ENCODE peak calls at places on chromosomes 2 and 18, in eight cellular contexts. A is NCI-H774; V is prostate gland; J is K562; F is activated CD4-positive, alpha-beta T cell treated with anti-CD3 and anti-CD28 coated beads for 48 hours; U is fibroblast of pulmonary artery; R is PC-9; Y is M059J. P is an unnamed sample.

GRCh38 chr2:37283207-37283606 is 41.4 kb downstream of the PRKD3 start:
- DNase-seq in U (peak), V (no peak), R (peak), J (no peak), A (no peak), Y (peak), F (no peak), P (peak)

GRCh38 chr2:223532161-223532560 is 70.0 kb downstream of the SCG2 start:
- DNase-seq in A (no peak), J (no peak), V (no peak), F (no peak), U (no peak), R (no peak), Y (peak), P (peak)

GRCh38 chr2:144511945-144512344 is 8.0 kb downstream of the ZEB2 start:
- DNase-seq in A (no peak), R (no peak), J (no peak), F (no peak), V (no peak), U (no peak), Y (no peak), P (no peak)

GRCh38 chr2:101998556-101999121 is 6.9 kb downstream of the IL1R2 start:
- DNase-seq in V (no peak), F (peak), R (no peak), U (no peak), A (no peak), Y (no peak), J (no peak), P (no peak)

GRCh38 chr2:6919912-6920905 is 3.0 kb downstream of the RNF144A start:
- DNase-seq in J (no peak), F (no peak), U (no peak), A (no peak), R (no peak), Y (no peak), V (no peak), P (peak)

GRCh38 chr2:175445276-175445675 is 263.8 kb upstream of the ATP5MC3 start:
- DNase-seq in A (no peak), V (no peak), Y (no peak), F (no peak), U (no peak), J (no peak), R (no peak), P (no peak)

GRCh38 chr2:134482766-134483340 is 229.0 kb downstream of the MGAT5 start:
- DNase-seq in U (no peak), J (no peak), R (no peak), V (no peak), Y (no peak), F (no peak), A (no peak), P (no peak)

GRCh38 chr2:75516378-75517122 is 44.2 kb downstream of the EVA1A start:
- DNase-seq in U (no peak), A (peak), V (no peak), Y (no peak), F (no peak), R (no peak), J (no peak), P (no peak)

GRCh38 chr2:437772-438393 is 150.0 kb upstream of the ALKAL2 start:
- DNase-seq in Y (no peak), F (peak), R (peak), V (no peak), J (peak), A (peak), U (no peak), P (no peak)

GRCh38 chr2:173955004-173955403 is 10.2 kb downstream of the SP3 start:
- DNase-seq in U (no peak), V (no peak), R (no peak), J (no peak), F (no peak), A (no peak), Y (no peak), P (no peak)

GRCh38 chr2:209236369-209236768 is 187.5 kb upstream of the MAP2 start:
- DNase-seq in A (no peak), U (no peak), R (no peak), F (no peak), J (no peak), Y (no peak), V (no peak), P (no peak)

GRCh38 chr2:84292545-84292944 is 166.5 kb downstream of the SUCLG1 start:
- DNase-seq in A (no peak), V (no peak), Y (no peak), R (no peak), U (no peak), F (no peak), J (no peak), P (no peak)

GRCh38 chr2:215775106-215775505 is 238.2 kb downstream of the MREG start:
- DNase-seq in J (no peak), Y (no peak), V (no peak), A (no peak), R (no peak), F (no peak), U (no peak), P (peak)

GRCh38 chr2:40957508-40957907 is 505.6 kb upstream of the SLC8A1 start:
- DNase-seq in R (no peak), V (no peak), F (no peak), J (no peak), A (no peak), Y (peak), U (peak), P (peak)

GRCh38 chr2:60806988-60807681 is 51.1 kb downstream of the PAPOLG start:
- DNase-seq in U (peak), R (no peak), V (no peak), F (peak), A (no peak), Y (peak), J (peak), P (peak)

GRCh38 chr2:202154613-202155281 is 81.7 kb downstream of the KIAA2012 start:
- DNase-seq in J (no peak), R (no peak), Y (no peak), A (no peak), F (no peak), V (no peak), U (no peak), P (peak)

GRCh38 chr2:84894758-84895520 is 10.5 kb upstream of the TMSB10 start:
- DNase-seq in J (no peak), V (no peak), R (no peak), A (no peak), F (no peak), U (peak), Y (peak), P (peak)

GRCh38 chr2:118310016-118310877 is 222.0 kb downstream of the INSIG2 start:
- DNase-seq in V (no peak), F (peak), J (peak), R (no peak), U (peak), A (peak), Y (peak), P (peak)

GRCh38 chr2:196853301-196854087 is 44.3 kb upstream of the C2orf66 start:
- DNase-seq in R (no peak), F (no peak), A (no peak), V (no peak), U (no peak), J (no peak), Y (no peak), P (no peak)

GRCh38 chr2:171592026-171592555 is 69.8 kb downstream of the CYBRD1 start:
- DNase-seq in U (peak), R (no peak), Y (no peak), J (no peak), F (no peak), A (peak), V (no peak), P (peak)

GRCh38 chr2:25738383-25739343 is 65.3 kb upstream of the DTNB start:
- DNase-seq in R (no peak), A (no peak), V (no peak), F (no peak), Y (no peak), U (no peak), J (no peak), P (no peak)

GRCh38 chr18:79560042-79560860 is 119.4 kb upstream of the CTDP1 start:
- DNase-seq in A (no peak), J (no peak), V (no peak), Y (no peak), R (no peak), U (no peak), F (no peak), P (no peak)

GRCh38 chr2:84629550-84629949 is 113.3 kb downstream of the DNAH6 start:
- DNase-seq in Y (no peak), V (no peak), J (no peak), F (no peak), R (no peak), A (no peak), U (no peak), P (no peak)